ENCODE peak calls at places on chromosomes 1 and 21, in six cellular contexts. One of them, this sample, is unnamed.

GRCh38 chr1:204493882-204494280 is 724 bp downstream of the PIK3C2B start:
- DNase-seq in fibroblast of lung: peak; percentile 56
- DNase-seq in endothelial cell: peak; percentile 48
- DNase-seq in natural killer cell: peak; percentile 48
- DNase-seq in BE2C: peak; percentile 83
- DNase-seq in astrocyte of the spinal cord: no peak
- DNase-seq in this sample: peak; percentile 31

GRCh38 chr1:228059536-228060457 is 22.7 kb upstream of the ARF1 start:
- DNase-seq in endothelial cell: no peak
- DNase-seq in natural killer cell: no peak
- DNase-seq in fibroblast of lung: no peak
- DNase-seq in BE2C: peak; percentile 81
- DNase-seq in astrocyte of the spinal cord: no peak
- DNase-seq in this sample: peak; percentile 48

GRCh38 chr1:180155202-180155682 is 573 bp downstream of the QSOX1 start:
- DNase-seq in fibroblast of lung: no peak
- DNase-seq in BE2C: no peak
- DNase-seq in endothelial cell: no peak
- DNase-seq in astrocyte of the spinal cord: no peak
- DNase-seq in natural killer cell: peak; percentile 26
- DNase-seq in this sample: peak; percentile 22

GRCh38 chr1:230236301-230236700 is 169.3 kb downstream of the GALNT2 start:
- DNase-seq in endothelial cell: no peak
- DNase-seq in natural killer cell: no peak
- DNase-seq in fibroblast of lung: no peak
- DNase-seq in astrocyte of the spinal cord: no peak
- DNase-seq in BE2C: no peak
- DNase-seq in this sample: no peak

GRCh38 chr1:26431979-26432695 is at the start of gene DHDDS:
- DNase-seq in endothelial cell: peak; percentile 97
- DNase-seq in natural killer cell: peak; percentile 98
- DNase-seq in astrocyte of the spinal cord: peak; percentile 98
- DNase-seq in BE2C: peak; percentile 95
- DNase-seq in fibroblast of lung: peak; percentile 97
- DNase-seq in this sample: peak; percentile 96

GRCh38 chr21:41750532-41751151 is 16.2 kb downstream of the RIPK4 start:
- DNase-seq in fibroblast of lung: no peak
- DNase-seq in natural killer cell: no peak
- DNase-seq in BE2C: no peak
- DNase-seq in endothelial cell: no peak
- DNase-seq in astrocyte of the spinal cord: no peak
- DNase-seq in this sample: no peak

GRCh38 chr1:183234660-183235476 is 48.8 kb downstream of the LAMC2 start:
- DNase-seq in natural killer cell: no peak
- DNase-seq in BE2C: peak; percentile 37
- DNase-seq in astrocyte of the spinal cord: peak; percentile 98
- DNase-seq in endothelial cell: peak; percentile 49
- DNase-seq in fibroblast of lung: peak; percentile 98
- DNase-seq in this sample: no peak

GRCh38 chr1:31412205-31412604 is 808 bp upstream of the SERINC2 start:
- DNase-seq in endothelial cell: no peak
- DNase-seq in astrocyte of the spinal cord: no peak
- DNase-seq in fibroblast of lung: no peak
- DNase-seq in natural killer cell: no peak
- DNase-seq in BE2C: no peak
- DNase-seq in this sample: no peak

GRCh38 chr21:34557261-34557660 is 45.3 kb upstream of the KCNE1 start:
- DNase-seq in astrocyte of the spinal cord: no peak
- DNase-seq in fibroblast of lung: no peak
- DNase-seq in BE2C: no peak
- DNase-seq in endothelial cell: no peak
- DNase-seq in natural killer cell: no peak
- DNase-seq in this sample: no peak

GRCh38 chr1:85884372-85885035 is 176.3 kb upstream of the ZNHIT6 start:
- DNase-seq in natural killer cell: no peak
- DNase-seq in fibroblast of lung: peak; percentile 6
- DNase-seq in astrocyte of the spinal cord: peak; percentile 40
- DNase-seq in endothelial cell: no peak
- DNase-seq in BE2C: no peak
- DNase-seq in this sample: no peak

GRCh38 chr1:89065077-89065868 is at the start of gene GBP1:
- DNase-seq in natural killer cell: no peak
- DNase-seq in fibroblast of lung: peak; percentile 88
- DNase-seq in astrocyte of the spinal cord: peak; percentile 88
- DNase-seq in BE2C: no peak
- DNase-seq in endothelial cell: no peak
- DNase-seq in this sample: no peak

GRCh38 chr1:13523780-13524477 is 10.1 kb upstream of the LRRC38 start:
- DNase-seq in fibroblast of lung: no peak
- DNase-seq in endothelial cell: no peak
- DNase-seq in astrocyte of the spinal cord: no peak
- DNase-seq in BE2C: no peak
- DNase-seq in natural killer cell: no peak
- DNase-seq in this sample: no peak

GRCh38 chr1:100629391-100629790 is 90.2 kb upstream of the VCAM1 start:
- DNase-seq in astrocyte of the spinal cord: peak; percentile 43
- DNase-seq in natural killer cell: no peak
- DNase-seq in BE2C: no peak
- DNase-seq in endothelial cell: no peak
- DNase-seq in fibroblast of lung: peak; percentile 49
- DNase-seq in this sample: no peak

GRCh38 chr1:201434266-201434665 is 12.7 kb upstream of the TNNI1 start:
- DNase-seq in fibroblast of lung: no peak
- DNase-seq in astrocyte of the spinal cord: no peak
- DNase-seq in natural killer cell: no peak
- DNase-seq in BE2C: no peak
- DNase-seq in endothelial cell: no peak
- DNase-seq in this sample: no peak

GRCh38 chr1:229028987-229029550 is 241.8 kb upstream of the RAB4A start:
- DNase-seq in BE2C: no peak
- DNase-seq in endothelial cell: no peak
- DNase-seq in fibroblast of lung: no peak
- DNase-seq in astrocyte of the spinal cord: no peak
- DNase-seq in natural killer cell: no peak
- DNase-seq in this sample: no peak

GRCh38 chr21:41009398-41010177 is 158.4 kb upstream of the BACE2 start:
- DNase-seq in endothelial cell: no peak
- DNase-seq in BE2C: no peak
- DNase-seq in fibroblast of lung: no peak
- DNase-seq in natural killer cell: no peak
- DNase-seq in astrocyte of the spinal cord: no peak
- DNase-seq in this sample: no peak

GRCh38 chr1:222817529-222817928 is 2.7 kb downstream of the DISP1 start:
- DNase-seq in endothelial cell: no peak
- DNase-seq in BE2C: no peak
- DNase-seq in natural killer cell: no peak
- DNase-seq in astrocyte of the spinal cord: peak; percentile 90
- DNase-seq in fibroblast of lung: peak; percentile 98
- DNase-seq in this sample: no peak

GRCh38 chr1:112956503-112957132 is 622 bp upstream of the SLC16A1 start:
- DNase-seq in BE2C: peak; percentile 38
- DNase-seq in fibroblast of lung: no peak
- DNase-seq in astrocyte of the spinal cord: no peak
- DNase-seq in endothelial cell: no peak
- DNase-seq in natural killer cell: peak; percentile 36
- DNase-seq in this sample: no peak

GRCh38 chr1:99365121-99365520 is 100.8 kb downstream of the PLPPR4 start:
- DNase-seq in endothelial cell: no peak
- DNase-seq in astrocyte of the spinal cord: no peak
- DNase-seq in BE2C: no peak
- DNase-seq in fibroblast of lung: no peak
- DNase-seq in natural killer cell: no peak
- DNase-seq in this sample: no peak

GRCh38 chr21:36699546-36700294 is 805 bp downstream of the SIM2 start:
- DNase-seq in endothelial cell: peak; percentile 9
- DNase-seq in astrocyte of the spinal cord: no peak
- DNase-seq in natural killer cell: no peak
- DNase-seq in BE2C: no peak
- DNase-seq in fibroblast of lung: no peak
- DNase-seq in this sample: no peak

GRCh38 chr1:201709564-201710295 is 119.2 kb upstream of the IPO9 start:
- DNase-seq in natural killer cell: peak; percentile 41
- DNase-seq in fibroblast of lung: peak; percentile 77
- DNase-seq in BE2C: peak; percentile 84
- DNase-seq in astrocyte of the spinal cord: peak; percentile 67
- DNase-seq in endothelial cell: peak; percentile 78
- DNase-seq in this sample: peak; percentile 30

GRCh38 chr21:45217010-45217409 is 70.7 kb downstream of the POFUT2 start:
- DNase-seq in fibroblast of lung: no peak
- DNase-seq in endothelial cell: no peak
- DNase-seq in natural killer cell: no peak
- DNase-seq in BE2C: no peak
- DNase-seq in astrocyte of the spinal cord: no peak
- DNase-seq in this sample: no peak

GRCh38 chr1:23745515-23745914 is 2.2 kb downstream of the ELOA start:
- DNase-seq in fibroblast of lung: peak; percentile 46
- DNase-seq in endothelial cell: no peak
- DNase-seq in BE2C: no peak
- DNase-seq in astrocyte of the spinal cord: peak; percentile 18
- DNase-seq in natural killer cell: no peak
- DNase-seq in this sample: no peak

GRCh38 chr1:111856411-111857135 is 100.9 kb downstream of the DDX20 start:
- DNase-seq in astrocyte of the spinal cord: no peak
- DNase-seq in natural killer cell: no peak
- DNase-seq in BE2C: no peak
- DNase-seq in fibroblast of lung: no peak
- DNase-seq in endothelial cell: no peak
- DNase-seq in this sample: no peak

GRCh38 chr1:116874622-116875277 is 35.0 kb upstream of the PTGFRN start:
- DNase-seq in natural killer cell: no peak
- DNase-seq in BE2C: no peak
- DNase-seq in endothelial cell: no peak
- DNase-seq in astrocyte of the spinal cord: peak; percentile 36
- DNase-seq in fibroblast of lung: peak; percentile 49
- DNase-seq in this sample: no peak

GRCh38 chr1:20376171-20376570 is 85.5 kb downstream of the VWA5B1 start:
- DNase-seq in natural killer cell: no peak
- DNase-seq in endothelial cell: no peak
- DNase-seq in fibroblast of lung: no peak
- DNase-seq in BE2C: no peak
- DNase-seq in astrocyte of the spinal cord: no peak
- DNase-seq in this sample: no peak

GRCh38 chr1:102550729-102551384 is 554.1 kb upstream of the OLFM3 start:
- DNase-seq in BE2C: peak; percentile 69
- DNase-seq in natural killer cell: no peak
- DNase-seq in fibroblast of lung: peak; percentile 8
- DNase-seq in endothelial cell: peak; percentile 36
- DNase-seq in astrocyte of the spinal cord: peak; percentile 1
- DNase-seq in this sample: no peak

GRCh38 chr1:37478890-37479254 is 4.5 kb downstream of the ZC3H12A start:
- DNase-seq in natural killer cell: peak; percentile 61
- DNase-seq in BE2C: no peak
- DNase-seq in fibroblast of lung: peak; percentile 54
- DNase-seq in astrocyte of the spinal cord: peak; percentile 36
- DNase-seq in endothelial cell: no peak
- DNase-seq in this sample: no peak

GRCh38 chr1:96992871-96993270 is 271.3 kb downstream of the PTBP2 start:
- DNase-seq in astrocyte of the spinal cord: peak; percentile 44
- DNase-seq in fibroblast of lung: peak; percentile 75
- DNase-seq in natural killer cell: no peak
- DNase-seq in endothelial cell: no peak
- DNase-seq in BE2C: no peak
- DNase-seq in this sample: no peak

GRCh38 chr1:38243106-38243505 is 196.5 kb upstream of the POU3F1 start:
- DNase-seq in natural killer cell: no peak
- DNase-seq in astrocyte of the spinal cord: no peak
- DNase-seq in BE2C: no peak
- DNase-seq in fibroblast of lung: no peak
- DNase-seq in endothelial cell: no peak
- DNase-seq in this sample: no peak

GRCh38 chr1:1032428-1032827 is 12.5 kb downstream of the AGRN start:
- DNase-seq in fibroblast of lung: no peak
- DNase-seq in BE2C: peak; percentile 73
- DNase-seq in endothelial cell: no peak
- DNase-seq in astrocyte of the spinal cord: no peak
- DNase-seq in natural killer cell: no peak
- DNase-seq in this sample: no peak

GRCh38 chr1:205849619-205850355 is at the start of gene PM20D1:
- DNase-seq in fibroblast of lung: peak; percentile 70
- DNase-seq in endothelial cell: peak; percentile 44
- DNase-seq in astrocyte of the spinal cord: peak; percentile 72
- DNase-seq in natural killer cell: peak; percentile 75
- DNase-seq in BE2C: peak; percentile 90
- DNase-seq in this sample: peak; percentile 66

GRCh38 chr1:21773585-21773984 is 9.4 kb downstream of the USP48 start:
- DNase-seq in endothelial cell: no peak
- DNase-seq in BE2C: no peak
- DNase-seq in fibroblast of lung: no peak
- DNase-seq in astrocyte of the spinal cord: no peak
- DNase-seq in natural killer cell: no peak
- DNase-seq in this sample: no peak

GRCh38 chr1:78223417-78224215 is 177.8 kb downstream of the GIPC2 start:
- DNase-seq in fibroblast of lung: peak; percentile 51
- DNase-seq in BE2C: no peak
- DNase-seq in natural killer cell: no peak
- DNase-seq in astrocyte of the spinal cord: peak; percentile 57
- DNase-seq in endothelial cell: no peak
- DNase-seq in this sample: no peak

GRCh38 chr21:37071561-37072238 is 1.2 kb downstream of the PIGP start:
- DNase-seq in fibroblast of lung: peak; percentile 77
- DNase-seq in BE2C: peak; percentile 9
- DNase-seq in endothelial cell: no peak
- DNase-seq in astrocyte of the spinal cord: peak; percentile 64
- DNase-seq in natural killer cell: no peak
- DNase-seq in this sample: no peak

GRCh38 chr1:159000627-159001026 is 9.1 kb upstream of the IFI16 start:
- DNase-seq in endothelial cell: peak; percentile 45
- DNase-seq in natural killer cell: no peak
- DNase-seq in fibroblast of lung: peak; percentile 93
- DNase-seq in BE2C: peak; percentile 58
- DNase-seq in astrocyte of the spinal cord: peak; percentile 95
- DNase-seq in this sample: no peak

GRCh38 chr1:230282157-230282556 is 144.0 kb downstream of the PGBD5 start:
- DNase-seq in fibroblast of lung: no peak
- DNase-seq in astrocyte of the spinal cord: no peak
- DNase-seq in natural killer cell: no peak
- DNase-seq in BE2C: no peak
- DNase-seq in endothelial cell: no peak
- DNase-seq in this sample: no peak

GRCh38 chr1:59375321-59376220 is 78.7 kb downstream of the FGGY start:
- DNase-seq in BE2C: no peak
- DNase-seq in astrocyte of the spinal cord: peak; percentile 98
- DNase-seq in fibroblast of lung: peak; percentile 100
- DNase-seq in natural killer cell: no peak
- DNase-seq in endothelial cell: no peak
- DNase-seq in this sample: no peak

GRCh38 chr1:169487561-169487960 is 1.8 kb upstream of the SLC19A2 start:
- DNase-seq in astrocyte of the spinal cord: no peak
- DNase-seq in endothelial cell: no peak
- DNase-seq in BE2C: no peak
- DNase-seq in natural killer cell: no peak
- DNase-seq in fibroblast of lung: no peak
- DNase-seq in this sample: no peak

This sample was measured in activated T-helper 9 cell treated with anti-CD3 and anti-CD28 coated beads, Interleukin-2, amount 50 U/mL, for 16 hours.